ENCODE peak calls at places on chromosomes 7 and 10, in ten cellular contexts. One of them, this sample, is unnamed. For H3K36me3, the result is how much of the 10 kb centered on the place peaks cover.

GRCh38 chr7:32957326-32958045 is at the start of gene FKBP9:
- DNase-seq in upper lobe of right lung: peak
- DNase-seq in mammary epithelial cell: peak
- DNase-seq in heart right ventricle: peak
- DNase-seq in spleen: peak
- DNase-seq in GM23248: peak
- DNase-seq in psoas muscle: peak
- DNase-seq in heart left ventricle: peak
- DNase-seq in IMR-90: peak
- DNase-seq in suprapubic skin: peak
- DNase-seq in this sample: peak

GRCh38 chr10:63120554-63120953 is 12.6 kb upstream of the NRBF2 start:
- DNase-seq in IMR-90: peak
- DNase-seq in suprapubic skin: no peak
- DNase-seq in heart left ventricle: peak
- DNase-seq in mammary epithelial cell: peak
- DNase-seq in upper lobe of right lung: no peak
- DNase-seq in spleen: no peak
- DNase-seq in GM23248: peak
- DNase-seq in psoas muscle: no peak
- DNase-seq in heart right ventricle: no peak
- DNase-seq in this sample: no peak

GRCh38 chr10:119686465-119687191 is 35.4 kb downstream of the BAG3 start:
- DNase-seq in heart left ventricle: peak
- DNase-seq in psoas muscle: peak
- DNase-seq in GM23248: peak
- DNase-seq in mammary epithelial cell: peak
- DNase-seq in heart right ventricle: peak
- DNase-seq in IMR-90: peak
- DNase-seq in upper lobe of right lung: peak
- DNase-seq in spleen: peak
- DNase-seq in suprapubic skin: no peak
- DNase-seq in this sample: peak

GRCh38 chr10:111281516-111281915 is 204.7 kb downstream of the ADRA2A start:
- DNase-seq in mammary epithelial cell: peak
- DNase-seq in suprapubic skin: no peak
- DNase-seq in psoas muscle: no peak
- DNase-seq in spleen: no peak
- DNase-seq in IMR-90: no peak
- DNase-seq in heart right ventricle: no peak
- DNase-seq in GM23248: peak
- DNase-seq in upper lobe of right lung: no peak
- DNase-seq in heart left ventricle: no peak
- DNase-seq in this sample: no peak

GRCh38 chr7:27339478-27339877 is 96.9 kb downstream of the EVX1 start:
- DNase-seq in heart left ventricle: no peak
- DNase-seq in mammary epithelial cell: no peak
- DNase-seq in IMR-90: no peak
- DNase-seq in psoas muscle: no peak
- DNase-seq in spleen: no peak
- DNase-seq in suprapubic skin: no peak
- DNase-seq in upper lobe of right lung: no peak
- DNase-seq in GM23248: no peak
- DNase-seq in heart right ventricle: no peak
- DNase-seq in this sample: no peak

GRCh38 chr10:110916554-110917346 is 2.2 kb downstream of the BBIP1 start:
- DNase-seq in psoas muscle: no peak
- DNase-seq in IMR-90: peak
- DNase-seq in upper lobe of right lung: no peak
- DNase-seq in heart right ventricle: no peak
- DNase-seq in mammary epithelial cell: no peak
- DNase-seq in heart left ventricle: no peak
- DNase-seq in GM23248: peak
- DNase-seq in spleen: no peak
- DNase-seq in suprapubic skin: no peak
- DNase-seq in this sample: no peak

GRCh38 chr10:118584181-118584954 is 11.1 kb downstream of the PRLHR start:
- DNase-seq in heart left ventricle: no peak
- DNase-seq in mammary epithelial cell: peak
- DNase-seq in upper lobe of right lung: no peak
- DNase-seq in heart right ventricle: no peak
- DNase-seq in GM23248: peak
- DNase-seq in suprapubic skin: no peak
- DNase-seq in spleen: no peak
- DNase-seq in IMR-90: peak
- DNase-seq in psoas muscle: no peak
- DNase-seq in this sample: no peak

GRCh38 chr7:69738396-69738889 is 140.2 kb downstream of the AUTS2 start:
- DNase-seq in GM23248: no peak
- DNase-seq in suprapubic skin: no peak
- DNase-seq in upper lobe of right lung: no peak
- DNase-seq in spleen: no peak
- DNase-seq in IMR-90: no peak
- DNase-seq in heart right ventricle: no peak
- DNase-seq in mammary epithelial cell: no peak
- DNase-seq in heart left ventricle: no peak
- DNase-seq in psoas muscle: no peak
- DNase-seq in this sample: peak

GRCh38 chr10:71344916-71345557 is 26.0 kb downstream of the SLC29A3 start:
- DNase-seq in heart right ventricle: no peak
- DNase-seq in upper lobe of right lung: no peak
- DNase-seq in GM23248: no peak
- DNase-seq in IMR-90: no peak
- DNase-seq in suprapubic skin: no peak
- DNase-seq in heart left ventricle: no peak
- DNase-seq in mammary epithelial cell: no peak
- DNase-seq in spleen: no peak
- DNase-seq in psoas muscle: no peak
- DNase-seq in this sample: no peak

GRCh38 chr7:28179081-28180030 is 1.2 kb downstream of the JAZF1 start:
- DNase-seq in upper lobe of right lung: peak
- DNase-seq in heart right ventricle: peak
- DNase-seq in mammary epithelial cell: peak
- DNase-seq in psoas muscle: peak
- DNase-seq in GM23248: peak
- DNase-seq in IMR-90: no peak
- DNase-seq in spleen: peak
- DNase-seq in heart left ventricle: peak
- DNase-seq in suprapubic skin: peak
- DNase-seq in this sample: peak

GRCh38 chr7:375901-376305 is 85.9 kb downstream of the FOXL3 start:
- DNase-seq in heart left ventricle: peak
- DNase-seq in mammary epithelial cell: no peak
- DNase-seq in suprapubic skin: peak
- DNase-seq in heart right ventricle: no peak
- DNase-seq in IMR-90: no peak
- DNase-seq in psoas muscle: no peak
- DNase-seq in upper lobe of right lung: no peak
- DNase-seq in spleen: peak
- DNase-seq in GM23248: no peak
- DNase-seq in this sample: no peak

GRCh38 chr7:148688526-148688925 is 10.2 kb upstream of the CUL1 start:
- DNase-seq in mammary epithelial cell: no peak
- DNase-seq in suprapubic skin: no peak
- DNase-seq in heart left ventricle: no peak
- DNase-seq in IMR-90: no peak
- DNase-seq in heart right ventricle: no peak
- DNase-seq in spleen: no peak
- DNase-seq in GM23248: peak
- DNase-seq in psoas muscle: no peak
- DNase-seq in upper lobe of right lung: no peak
- DNase-seq in this sample: no peak

GRCh38 chr10:29160110-29160669 is 128.7 kb upstream of the LYZL1 start:
- DNase-seq in IMR-90: peak
- DNase-seq in spleen: no peak
- DNase-seq in suprapubic skin: no peak
- DNase-seq in psoas muscle: no peak
- DNase-seq in mammary epithelial cell: peak
- DNase-seq in heart left ventricle: no peak
- DNase-seq in heart right ventricle: no peak
- DNase-seq in GM23248: peak
- DNase-seq in upper lobe of right lung: no peak
- DNase-seq in this sample: no peak

GRCh38 chr10:92024700-92025099 is 101.1 kb downstream of the BTAF1 start:
- DNase-seq in GM23248: peak
- DNase-seq in heart right ventricle: no peak
- DNase-seq in psoas muscle: no peak
- DNase-seq in heart left ventricle: no peak
- DNase-seq in mammary epithelial cell: no peak
- DNase-seq in spleen: no peak
- DNase-seq in upper lobe of right lung: no peak
- DNase-seq in IMR-90: peak
- DNase-seq in suprapubic skin: no peak
- DNase-seq in this sample: no peak

GRCh38 chr7:95908499-95908898 is 136.1 kb downstream of the DYNC1I1 start:
- DNase-seq in heart right ventricle: no peak
- DNase-seq in psoas muscle: no peak
- DNase-seq in heart left ventricle: no peak
- DNase-seq in spleen: no peak
- DNase-seq in upper lobe of right lung: no peak
- DNase-seq in mammary epithelial cell: no peak
- DNase-seq in GM23248: no peak
- DNase-seq in suprapubic skin: no peak
- DNase-seq in IMR-90: no peak
- DNase-seq in this sample: no peak
- H3K36me3 ChIP-seq in heart right ventricle: under half
- H3K36me3 ChIP-seq in psoas muscle: under half
- H3K36me3 ChIP-seq in heart left ventricle: under half
- H3K36me3 ChIP-seq in spleen: under half
- H3K36me3 ChIP-seq in upper lobe of right lung: under half
- H3K36me3 ChIP-seq in mammary epithelial cell: under half
- H3K36me3 ChIP-seq in GM23248: under half
- H3K36me3 ChIP-seq in suprapubic skin: under half
- H3K36me3 ChIP-seq in IMR-90: under half
- H3K36me3 ChIP-seq in this sample: under half

GRCh38 chr7:74674166-74674565 is 16.6 kb downstream of the GTF2I start:
- DNase-seq in GM23248: no peak
- DNase-seq in IMR-90: no peak
- DNase-seq in heart left ventricle: no peak
- DNase-seq in psoas muscle: no peak
- DNase-seq in spleen: no peak
- DNase-seq in heart right ventricle: no peak
- DNase-seq in upper lobe of right lung: no peak
- DNase-seq in suprapubic skin: no peak
- DNase-seq in mammary epithelial cell: peak
- DNase-seq in this sample: no peak

GRCh38 chr7:74672343-74672915 is 14.9 kb downstream of the GTF2I start:
- DNase-seq in heart left ventricle: no peak
- DNase-seq in mammary epithelial cell: no peak
- DNase-seq in spleen: no peak
- DNase-seq in IMR-90: no peak
- DNase-seq in GM23248: no peak
- DNase-seq in psoas muscle: no peak
- DNase-seq in upper lobe of right lung: no peak
- DNase-seq in suprapubic skin: no peak
- DNase-seq in heart right ventricle: no peak
- DNase-seq in this sample: no peak

DNA sequence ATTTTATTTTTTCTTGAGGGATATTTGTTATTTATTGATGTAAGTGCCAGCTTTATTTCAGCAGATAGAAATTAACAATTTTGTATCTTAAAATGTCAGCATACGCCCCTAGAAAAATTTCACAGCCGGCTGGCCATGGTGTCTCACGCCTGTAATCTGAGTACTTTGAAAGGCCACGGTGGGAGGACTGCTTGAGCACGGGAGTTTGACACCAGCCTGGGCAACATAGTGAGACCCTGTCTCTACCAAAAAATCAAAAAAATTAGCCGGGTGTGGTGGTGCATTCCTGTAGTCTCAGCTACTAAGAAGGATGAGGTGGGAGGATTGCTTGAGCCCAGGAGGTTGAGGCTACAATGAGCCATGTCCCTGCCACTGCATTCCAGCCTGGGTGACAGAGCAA is 14.1 kb downstream of the GTF2I start:
- DNase-seq in heart left ventricle: no peak
- DNase-seq in psoas muscle: no peak
- DNase-seq in upper lobe of right lung: no peak
- DNase-seq in spleen: no peak
- DNase-seq in suprapubic skin: no peak
- DNase-seq in GM23248: no peak
- DNase-seq in mammary epithelial cell: no peak
- DNase-seq in heart right ventricle: no peak
- DNase-seq in IMR-90: no peak
- DNase-seq in this sample: no peak
- H3K36me3 ChIP-seq in heart left ventricle: under half
- H3K36me3 ChIP-seq in psoas muscle: under half
- H3K36me3 ChIP-seq in upper lobe of right lung: under half
- H3K36me3 ChIP-seq in spleen: under half
- H3K36me3 ChIP-seq in suprapubic skin: under half
- H3K36me3 ChIP-seq in GM23248: under half
- H3K36me3 ChIP-seq in mammary epithelial cell: under half
- H3K36me3 ChIP-seq in heart right ventricle: under half
- H3K36me3 ChIP-seq in IMR-90: under half
- H3K36me3 ChIP-seq in this sample: under half

DNA sequence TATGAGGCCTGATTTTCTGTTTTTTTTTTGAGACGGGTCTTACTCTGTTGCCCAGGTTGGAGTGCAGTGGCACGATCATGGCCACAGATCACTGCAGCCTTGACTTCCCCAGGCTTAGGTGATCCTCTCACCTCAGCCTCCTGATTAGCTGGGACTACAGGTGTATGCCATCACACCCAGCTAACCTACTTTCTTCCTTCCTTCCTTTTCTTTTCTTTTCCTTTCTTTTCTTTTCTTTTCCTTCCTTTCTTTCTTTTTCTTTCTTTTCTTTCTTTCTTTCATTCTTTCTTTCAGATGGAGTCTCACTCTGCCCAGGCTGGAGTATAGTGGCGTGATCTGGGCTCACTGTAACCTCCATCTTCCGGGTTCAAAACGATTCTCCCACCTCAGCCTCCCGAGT is 3.8 kb downstream of the SRRT start:
- DNase-seq in heart right ventricle: no peak
- DNase-seq in IMR-90: no peak
- DNase-seq in spleen: no peak
- DNase-seq in suprapubic skin: no peak
- DNase-seq in upper lobe of right lung: no peak
- DNase-seq in GM23248: no peak
- DNase-seq in mammary epithelial cell: no peak
- DNase-seq in heart left ventricle: no peak
- DNase-seq in psoas muscle: no peak
- DNase-seq in this sample: no peak
- H3K36me3 ChIP-seq in heart right ventricle: under half
- H3K36me3 ChIP-seq in IMR-90: half or more
- H3K36me3 ChIP-seq in spleen: half or more
- H3K36me3 ChIP-seq in suprapubic skin: under half
- H3K36me3 ChIP-seq in upper lobe of right lung: half or more
- H3K36me3 ChIP-seq in GM23248: under half
- H3K36me3 ChIP-seq in mammary epithelial cell: under half
- H3K36me3 ChIP-seq in heart left ventricle: half or more
- H3K36me3 ChIP-seq in psoas muscle: half or more
- H3K36me3 ChIP-seq in this sample: under half

DNA sequence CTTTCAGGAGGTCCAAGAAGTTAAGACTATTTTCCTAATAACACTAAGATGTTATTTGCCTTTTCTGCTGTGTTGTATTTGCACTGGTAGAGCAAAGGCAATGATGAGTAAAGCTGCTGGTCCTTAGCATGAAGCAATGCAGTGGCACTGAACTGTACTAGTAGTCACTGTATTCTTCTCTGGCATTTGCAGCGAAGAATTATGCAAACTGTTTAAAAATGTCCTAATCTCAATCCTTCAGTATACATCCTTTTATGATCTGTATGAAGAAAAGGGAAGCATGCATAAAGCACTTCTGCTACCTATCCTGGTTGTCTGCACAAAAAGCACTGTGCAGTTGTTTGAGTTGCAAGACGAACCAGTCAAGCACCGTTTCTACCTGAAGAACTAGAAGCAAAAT is 20.4 kb downstream of the IGF2BP3 start:
- DNase-seq in heart right ventricle: no peak
- DNase-seq in heart left ventricle: no peak
- DNase-seq in spleen: no peak
- DNase-seq in mammary epithelial cell: no peak
- DNase-seq in suprapubic skin: no peak
- DNase-seq in GM23248: no peak
- DNase-seq in psoas muscle: no peak
- DNase-seq in upper lobe of right lung: no peak
- DNase-seq in IMR-90: no peak
- DNase-seq in this sample: no peak
- H3K36me3 ChIP-seq in heart right ventricle: under half
- H3K36me3 ChIP-seq in heart left ventricle: under half
- H3K36me3 ChIP-seq in spleen: under half
- H3K36me3 ChIP-seq in mammary epithelial cell: under half
- H3K36me3 ChIP-seq in suprapubic skin: under half
- H3K36me3 ChIP-seq in GM23248: under half
- H3K36me3 ChIP-seq in psoas muscle: under half
- H3K36me3 ChIP-seq in upper lobe of right lung: under half
- H3K36me3 ChIP-seq in IMR-90: under half
- H3K36me3 ChIP-seq in this sample: under half

This sample was measured in GM06990.